ENCODE peak calls at places on chromosomes 5 and 9, in ten cellular contexts. R is activated naive CD8-positive, alpha-beta T cell treated with anti-CD3 and anti-CD28 coated beads, Interleukin-2, amount 50 U/mL, for 24 hours; I is GOT3; K is NCI-H82; Z is LoVo; L is stimulated activated CD4-positive, alpha-beta T cell treated with anti-CD3 and anti-CD28 coated beads, TNF-alpha, amount 100 ng/mL, for 24 hours; B is CD4-positive, alpha-beta T cell; D is AG09309; E is iPS-NIHi11; F is HS-27A. X is an unnamed sample.

GRCh38 chr5:6712136-6712581 is 1.1 kb upstream of the TENT4A start:
- DNase-seq in D (no peak), E (peak), R (peak), I (no peak), F (peak), L (no peak), K (peak), B (peak), Z (peak), X (peak)

GRCh38 chr9:34984049-34984448 is 5.5 kb upstream of the DNAJB5 start:
- DNase-seq in D (no peak), I (no peak), E (peak), K (no peak), B (no peak), Z (peak), F (no peak), R (no peak), L (no peak), X (peak)

GRCh38 chr9:133334161-133334560 is 1.8 kb downstream of the SURF6 start:
- DNase-seq in L (no peak), E (no peak), K (no peak), I (no peak), B (no peak), Z (peak), R (no peak), F (no peak), D (no peak), X (no peak)

GRCh38 chr5:10140195-10140973 is 109.3 kb downstream of the ATPSCKMT start:
- DNase-seq in Z (no peak), F (peak), K (peak), R (no peak), I (no peak), B (no peak), L (no peak), E (peak), D (no peak), X (peak)

GRCh38 chr5:39713224-39713911 is 288.6 kb upstream of the DAB2 start:
- DNase-seq in K (no peak), D (peak), I (no peak), Z (no peak), F (no peak), L (no peak), B (no peak), E (no peak), R (no peak), X (no peak)

GRCh38 chr5:174533771-174534221 is 190.6 kb upstream of the MSX2 start:
- DNase-seq in F (no peak), K (no peak), D (peak), B (no peak), I (peak), Z (peak), L (no peak), E (no peak), R (no peak), X (no peak)

GRCh38 chr5:135465391-135466122 is 13.4 kb upstream of the TIFAB start:
- DNase-seq in K (no peak), L (no peak), I (no peak), E (no peak), F (no peak), Z (no peak), R (no peak), D (no peak), B (no peak), X (peak)

GRCh38 chr5:142323480-142324376 is 1.1 kb downstream of the SPRY4 start:
- DNase-seq in D (no peak), Z (peak), R (no peak), B (no peak), E (no peak), L (no peak), F (no peak), K (peak), I (no peak), X (no peak)

GRCh38 chr5:66616495-66617222 is 20.5 kb downstream of the MAST4 start:
- DNase-seq in D (no peak), Z (no peak), E (no peak), F (no peak), L (no peak), R (no peak), I (no peak), B (no peak), K (no peak), X (no peak)

GRCh38 chr5:134006119-134006514 is 1.3 kb upstream of the VDAC1 start:
- DNase-seq in B (no peak), L (no peak), E (no peak), K (no peak), Z (no peak), D (no peak), R (no peak), I (no peak), F (no peak), X (peak)

GRCh38 chr5:103840600-103840999 is 278.0 kb upstream of the NUDT12 start:
- DNase-seq in D (no peak), F (no peak), E (no peak), I (no peak), R (no peak), L (no peak), K (no peak), B (no peak), Z (no peak), X (no peak)

GRCh38 chr5:50595199-50595598 is 71.2 kb upstream of the PARP8 start:
- DNase-seq in Z (peak), B (no peak), E (no peak), F (peak), K (no peak), I (no peak), R (no peak), L (no peak), D (peak), X (no peak)

GRCh38 chr9:22279621-22280020 is 167.0 kb upstream of the DMRTA1 start:
- DNase-seq in K (no peak), F (no peak), R (no peak), I (no peak), B (no peak), Z (no peak), L (no peak), E (no peak), D (no peak), X (no peak)

GRCh38 chr9:115142502-115143265 is 24.7 kb upstream of the TNC start:
- DNase-seq in E (no peak), F (no peak), K (no peak), Z (no peak), L (no peak), R (no peak), B (no peak), D (no peak), I (no peak), X (no peak)

GRCh38 chr9:135547756-135548736 is 2.1 kb downstream of the OBP2A start:
- DNase-seq in Z (no peak), F (no peak), L (no peak), D (no peak), E (no peak), R (no peak), I (no peak), B (no peak), K (no peak), X (peak)

GRCh38 chr5:154534457-154535050 is 56.5 kb upstream of the HAND1 start:
- DNase-seq in L (no peak), I (no peak), B (no peak), Z (no peak), K (no peak), D (no peak), F (no peak), R (no peak), E (no peak), X (no peak)

GRCh38 chr5:16673241-16673998 is 56.6 kb upstream of the RETREG1 start:
- DNase-seq in K (peak), R (peak), D (no peak), F (no peak), L (no peak), B (peak), E (no peak), I (no peak), Z (no peak), X (no peak)

GRCh38 chr5:135232958-135233357 is 166.1 kb downstream of the MACROH2A1 start:
- DNase-seq in R (no peak), K (no peak), L (no peak), Z (no peak), F (no peak), I (no peak), E (peak), B (no peak), D (no peak), X (no peak)